ENCODE peak calls at places on chromosomes 11 and 22, in six cellular contexts. H is lower lobe of right lung; K is HAP-1; A is naive thymus-derived CD4-positive, alpha-beta T cell; Z is hepatic stellate cell; N is AG10803. O is an unnamed sample.

GRCh38 chr11:110716361-110716760 is 4.1 kb upstream of the ARHGAP20 start:
- DNase-seq in H (no peak), K (no peak), A (no peak), Z (peak), N (peak), O (no peak)

GRCh38 chr22:28750471-28750881 is 8.6 kb downstream of the HSCB start:
- DNase-seq in H (no peak), K (no peak), A (no peak), Z (peak), N (peak), O (no peak)

GRCh38 chr11:61098778-61099177 is 3.5 kb upstream of the CD5 start:
- DNase-seq in H (no peak), K (no peak), A (no peak), Z (no peak), N (no peak), O (no peak)

GRCh38 chr11:44593194-44593593 is 27.7 kb downstream of the CD82 start:
- DNase-seq in H (no peak), K (no peak), A (no peak), Z (no peak), N (no peak), O (no peak)

GRCh38 chr11:125517116-125517804 is 21.2 kb upstream of the FEZ1 start:
- DNase-seq in H (no peak), K (peak), A (no peak), Z (peak), N (peak), O (no peak)

GRCh38 chr22:35098921-35099320 is 33.0 kb downstream of the ISX start:
- DNase-seq in H (no peak), K (no peak), A (no peak), Z (no peak), N (no peak), O (no peak)

GRCh38 chr22:44531487-44531886 is 33.5 kb upstream of the RTL6 start:
- DNase-seq in H (no peak), K (no peak), A (no peak), Z (no peak), N (peak), O (no peak)

GRCh38 chr11:33904128-33904527 is 12.3 kb upstream of the LMO2 start:
- DNase-seq in H (no peak), K (no peak), A (no peak), Z (no peak), N (no peak), O (no peak)